ENCODE peak calls at places on chromosomes 4 and X, in nine cellular contexts. One of them, this sample, is unnamed.

GRCh38 chrX:7214251-7214650 is 66.3 kb upstream of the PUDP start:
- DNase-seq in H9: no peak
- DNase-seq in fibroblast of pulmonary artery: no peak
- DNase-seq in pancreas: no peak
- DNase-seq in right atrium auricular region: no peak
- DNase-seq in uterus: no peak
- DNase-seq in left ventricle myocardium superior: no peak
- DNase-seq in left ventricle myocardium inferior: no peak
- DNase-seq in glutamatergic neuron: no peak
- DNase-seq in this sample: no peak

GRCh38 chr4:7073059-7073458 is 5.2 kb upstream of the GRPEL1 start:
- DNase-seq in fibroblast of pulmonary artery: no peak
- DNase-seq in left ventricle myocardium superior: no peak
- DNase-seq in glutamatergic neuron: no peak
- DNase-seq in H9: no peak
- DNase-seq in uterus: no peak
- DNase-seq in right atrium auricular region: no peak
- DNase-seq in pancreas: no peak
- DNase-seq in left ventricle myocardium inferior: no peak
- DNase-seq in this sample: no peak

GRCh38 chr4:84482564-84483563 is 16.2 kb downstream of the NKX6-1 start:
- DNase-seq in left ventricle myocardium inferior: no peak
- DNase-seq in right atrium auricular region: no peak
- DNase-seq in pancreas: no peak
- DNase-seq in uterus: no peak
- DNase-seq in glutamatergic neuron: peak
- DNase-seq in fibroblast of pulmonary artery: peak
- DNase-seq in left ventricle myocardium superior: peak
- DNase-seq in H9: peak
- DNase-seq in this sample: peak

GRCh38 chrX:148380614-148381561 is 119.5 kb upstream of the AFF2 start:
- DNase-seq in H9: no peak
- DNase-seq in left ventricle myocardium superior: no peak
- DNase-seq in glutamatergic neuron: no peak
- DNase-seq in left ventricle myocardium inferior: no peak
- DNase-seq in uterus: no peak
- DNase-seq in pancreas: no peak
- DNase-seq in fibroblast of pulmonary artery: no peak
- DNase-seq in right atrium auricular region: no peak
- DNase-seq in this sample: no peak

GRCh38 chr4:40731792-40732245 is 17.9 kb upstream of the NSUN7 start:
- DNase-seq in left ventricle myocardium inferior: peak
- DNase-seq in right atrium auricular region: no peak
- DNase-seq in pancreas: peak
- DNase-seq in uterus: peak
- DNase-seq in H9: no peak
- DNase-seq in glutamatergic neuron: no peak
- DNase-seq in left ventricle myocardium superior: no peak
- DNase-seq in fibroblast of pulmonary artery: no peak
- DNase-seq in this sample: no peak

GRCh38 chr4:145619639-145619996 is 433 bp downstream of the MMAA start:
- DNase-seq in pancreas: peak
- DNase-seq in left ventricle myocardium superior: peak
- DNase-seq in glutamatergic neuron: no peak
- DNase-seq in H9: no peak
- DNase-seq in left ventricle myocardium inferior: no peak
- DNase-seq in fibroblast of pulmonary artery: peak
- DNase-seq in uterus: peak
- DNase-seq in right atrium auricular region: peak
- DNase-seq in this sample: peak

GRCh38 chr4:123416462-123416861 is 19.9 kb downstream of the SPRY1 start:
- DNase-seq in fibroblast of pulmonary artery: no peak
- DNase-seq in uterus: no peak
- DNase-seq in H9: no peak
- DNase-seq in right atrium auricular region: no peak
- DNase-seq in glutamatergic neuron: no peak
- DNase-seq in pancreas: no peak
- DNase-seq in left ventricle myocardium superior: no peak
- DNase-seq in left ventricle myocardium inferior: no peak
- DNase-seq in this sample: no peak

GRCh38 chr4:158371158-158371557 is 150.5 kb upstream of the RXFP1 start:
- DNase-seq in H9: no peak
- DNase-seq in glutamatergic neuron: no peak
- DNase-seq in left ventricle myocardium superior: no peak
- DNase-seq in uterus: no peak
- DNase-seq in pancreas: no peak
- DNase-seq in right atrium auricular region: no peak
- DNase-seq in fibroblast of pulmonary artery: peak
- DNase-seq in left ventricle myocardium inferior: no peak
- DNase-seq in this sample: no peak

GRCh38 chr4:156933633-156934258 is 37.9 kb downstream of the PDGFC start:
- DNase-seq in uterus: no peak
- DNase-seq in H9: no peak
- DNase-seq in fibroblast of pulmonary artery: peak
- DNase-seq in glutamatergic neuron: no peak
- DNase-seq in left ventricle myocardium superior: no peak
- DNase-seq in right atrium auricular region: no peak
- DNase-seq in pancreas: no peak
- DNase-seq in left ventricle myocardium inferior: no peak
- DNase-seq in this sample: no peak

This sample was measured in endothelial cell.